ENCODE peak calls at places on chromosome 3, in four cellular contexts. One of them, this sample, is unnamed.

GRCh38 chr3:188796122-188796631 is 375.6 kb upstream of the TPRG1 start:
- DNase-seq in C1 segment of cervical spinal cord: no peak
- DNase-seq in midbrain: peak
- DNase-seq in dorsolateral prefrontal cortex: no peak
- DNase-seq in this sample: peak

GRCh38 chr3:65776494-65776893 is 262.2 kb downstream of the MAGI1 start:
- DNase-seq in C1 segment of cervical spinal cord: no peak
- DNase-seq in midbrain: no peak
- DNase-seq in dorsolateral prefrontal cortex: no peak
- DNase-seq in this sample: peak

GRCh38 chr3:131535131-131535530 is 32.4 kb upstream of the MRPL3 start:
- DNase-seq in C1 segment of cervical spinal cord: no peak
- DNase-seq in midbrain: no peak
- DNase-seq in dorsolateral prefrontal cortex: no peak
- DNase-seq in this sample: no peak

GRCh38 chr3:172511783-172512357 is 11.4 kb downstream of the TNFSF10 start:
- DNase-seq in C1 segment of cervical spinal cord: no peak
- DNase-seq in midbrain: no peak
- DNase-seq in dorsolateral prefrontal cortex: no peak
- DNase-seq in this sample: no peak

GRCh38 chr3:161233557-161233956 is 12.4 kb downstream of the NMD3 start:
- DNase-seq in C1 segment of cervical spinal cord: no peak
- DNase-seq in midbrain: no peak
- DNase-seq in dorsolateral prefrontal cortex: no peak
- DNase-seq in this sample: no peak

GRCh38 chr3:52794612-52795099 is at the start of gene ITIH3:
- DNase-seq in C1 segment of cervical spinal cord: no peak
- DNase-seq in midbrain: no peak
- DNase-seq in dorsolateral prefrontal cortex: no peak
- DNase-seq in this sample: no peak

GRCh38 chr3:127063916-127064315 is 81.0 kb downstream of the PLXNA1 start:
- DNase-seq in C1 segment of cervical spinal cord: no peak
- DNase-seq in midbrain: no peak
- DNase-seq in dorsolateral prefrontal cortex: no peak
- DNase-seq in this sample: no peak

GRCh38 chr3:76523337-76523736 is 516.6 kb upstream of the ROBO2 start:
- DNase-seq in C1 segment of cervical spinal cord: no peak
- DNase-seq in midbrain: no peak
- DNase-seq in dorsolateral prefrontal cortex: no peak
- DNase-seq in this sample: no peak

GRCh38 chr3:185342458-185343169 is 20.3 kb upstream of the MAP3K13 start:
- DNase-seq in C1 segment of cervical spinal cord: no peak
- DNase-seq in midbrain: no peak
- DNase-seq in dorsolateral prefrontal cortex: no peak
- DNase-seq in this sample: no peak